ENCODE peak calls at places on chromosomes 13 and 19, in eight cellular contexts. O is stimulated activated CD8-positive, alpha-beta memory T cell treated with anti-CD3 and anti-CD28 coated beads, Interleukin-4, amount 100 ng/mL, for 1 hour; T is activated T-cell treated with anti-CD3 and anti-CD28 coated beads, Interleukin-2, amount 50 U/mL, for 1 hour; M is mesothelial cell of epicardium; A is stomach; E is NCI-H187 treated with DMSO at 0.1 percent for 48 hours; V is upper lobe of right lung; B is H9. D is an unnamed sample.
A peak's percentile ranks its signal among the peaks of the same experiment; 100 is the strongest.

GRCh38 chr19:49639401-49640112 is 386 bp downstream of the RRAS start:
- DNase-seq in O (no peak), T (no peak), M (no peak), A (no peak), E (no peak), V (no peak), B (no peak), D (peak; percentile 21)

GRCh38 chr13:36571444-36571843 is 102.4 kb upstream of the SERTM1 start:
- DNase-seq in O (no peak), T (no peak), M (no peak), A (no peak), E (no peak), V (no peak), B (no peak), D (no peak)

GRCh38 chr13:95201814-95202521 is 99.3 kb downstream of the ABCC4 start:
- DNase-seq in O (no peak), T (no peak), M (no peak), A (no peak), E (no peak), V (no peak), B (no peak), D (no peak)

GRCh38 chr19:33828266-33829075 is 31.8 kb downstream of the KCTD15 start:
- DNase-seq in O (no peak), T (no peak), M (no peak), A (no peak), E (no peak), V (peak; percentile 36), B (no peak), D (no peak)

GRCh38 chr13:99614465-99614885 is 113.2 kb downstream of the TM9SF2 start:
- DNase-seq in O (no peak), T (no peak), M (no peak), A (peak; percentile 39), E (no peak), V (no peak), B (peak; percentile 62), D (peak; percentile 66)

GRCh38 chr13:110297011-110297410 is 9.9 kb downstream of the COL4A1 start:
- DNase-seq in O (no peak), T (no peak), M (no peak), A (no peak), E (no peak), V (no peak), B (no peak), D (no peak)

GRCh38 chr19:46018729-46019251 is 4.1 kb downstream of the PGLYRP1 start:
- DNase-seq in O (no peak), T (no peak), M (no peak), A (no peak), E (no peak), V (no peak), B (no peak), D (no peak)

GRCh38 chr19:41408256-41408655 is 10.6 kb downstream of the BCKDHA start:
- DNase-seq in O (no peak), T (no peak), M (no peak), A (no peak), E (no peak), V (no peak), B (peak; percentile 45), D (peak; percentile 57)

GRCh38 chr19:6425732-6426686 is 1.4 kb upstream of the KHSRP start:
- DNase-seq in O (no peak), T (no peak), M (no peak), A (no peak), E (no peak), V (no peak), B (no peak), D (no peak)

GRCh38 chr13:76440568-76440967 is 445.6 kb downstream of the KCTD12 start:
- DNase-seq in O (no peak), T (no peak), M (no peak), A (no peak), E (no peak), V (no peak), B (no peak), D (no peak)

GRCh38 chr19:33693678-33694077 is 71.9 kb downstream of the CHST8 start:
- DNase-seq in O (no peak), T (no peak), M (no peak), A (no peak), E (no peak), V (no peak), B (no peak), D (no peak)

GRCh38 chr19:16516381-16516780 is 20.2 kb downstream of the C19orf44 start:
- DNase-seq in O (no peak), T (no peak), M (no peak), A (no peak), E (no peak), V (no peak), B (no peak), D (no peak)

GRCh38 chr13:73090116-73090811 is 31.5 kb downstream of the KLF5 start:
- DNase-seq in O (no peak), T (no peak), M (no peak), A (peak; percentile 57), E (peak; percentile 96), V (no peak), B (peak; percentile 87), D (peak; percentile 72)

GRCh38 chr19:2436384-2436783 is 9.0 kb upstream of the TIMM13 start:
- DNase-seq in O (no peak), T (no peak), M (no peak), A (no peak), E (no peak), V (no peak), B (no peak), D (no peak)

GRCh38 chr13:18949489-18949761 is 232.2 kb downstream of the TUBA3C start:
- DNase-seq in O (no peak), T (no peak), M (no peak), A (no peak), E (no peak), V (no peak), B (no peak), D (no peak)

GRCh38 chr19:5743640-5744039 is 23.2 kb downstream of the CATSPERD start:
- DNase-seq in O (no peak), T (no peak), M (no peak), A (no peak), E (no peak), V (no peak), B (no peak), D (no peak)

D was measured in GM23338.